ENCODE peak calls at places on chromosomes 1 and 21, in ten cellular contexts. One of them, this sample, is unnamed.

GRCh38 chr1:177355575-177355974 is 184.8 kb downstream of the BRINP2 start:
- DNase-seq in choroid plexus epithelial cell: peak; percentile 52
- DNase-seq in CD8-positive, alpha-beta T cell: no peak
- DNase-seq in progenitor cell of endocrine pancreas: peak; percentile 12
- DNase-seq in stomach: peak; percentile 27
- DNase-seq in lower lobe of right lung: no peak
- DNase-seq in astrocyte of the cerebellum: peak; percentile 11
- DNase-seq in Caco-2: no peak
- DNase-seq in adrenal gland: peak; percentile 45
- DNase-seq in AG09319: no peak
- DNase-seq in this sample: peak; percentile 47

GRCh38 chr1:94608852-94609570 is 67.5 kb upstream of the F3 start:
- DNase-seq in choroid plexus epithelial cell: no peak
- DNase-seq in CD8-positive, alpha-beta T cell: no peak
- DNase-seq in progenitor cell of endocrine pancreas: no peak
- DNase-seq in stomach: no peak
- DNase-seq in lower lobe of right lung: no peak
- DNase-seq in astrocyte of the cerebellum: no peak
- DNase-seq in Caco-2: no peak
- DNase-seq in adrenal gland: no peak
- DNase-seq in AG09319: no peak
- DNase-seq in this sample: no peak

GRCh38 chr1:194295690-194296089 is 1109.3 kb upstream of the B3GALT2 start:
- DNase-seq in choroid plexus epithelial cell: peak; percentile 73
- DNase-seq in CD8-positive, alpha-beta T cell: peak; percentile 13
- DNase-seq in progenitor cell of endocrine pancreas: no peak
- DNase-seq in stomach: no peak
- DNase-seq in lower lobe of right lung: no peak
- DNase-seq in astrocyte of the cerebellum: peak; percentile 26
- DNase-seq in Caco-2: no peak
- DNase-seq in adrenal gland: no peak
- DNase-seq in AG09319: no peak
- DNase-seq in this sample: no peak

GRCh38 chr1:174262747-174263241 is 103.5 kb downstream of the RABGAP1L start:
- DNase-seq in choroid plexus epithelial cell: peak; percentile 83
- DNase-seq in CD8-positive, alpha-beta T cell: no peak
- DNase-seq in progenitor cell of endocrine pancreas: no peak
- DNase-seq in stomach: no peak
- DNase-seq in lower lobe of right lung: no peak
- DNase-seq in astrocyte of the cerebellum: peak; percentile 68
- DNase-seq in Caco-2: no peak
- DNase-seq in adrenal gland: no peak
- DNase-seq in AG09319: peak; percentile 35
- DNase-seq in this sample: peak; percentile 73

GRCh38 chr21:39319814-39320332 is 6.4 kb upstream of the BRWD1 start:
- DNase-seq in choroid plexus epithelial cell: no peak
- DNase-seq in CD8-positive, alpha-beta T cell: no peak
- DNase-seq in progenitor cell of endocrine pancreas: no peak
- DNase-seq in stomach: no peak
- DNase-seq in lower lobe of right lung: no peak
- DNase-seq in astrocyte of the cerebellum: no peak
- DNase-seq in Caco-2: no peak
- DNase-seq in adrenal gland: no peak
- DNase-seq in AG09319: no peak
- DNase-seq in this sample: peak; percentile 48

GRCh38 chr1:67355745-67356424 is 48.2 kb downstream of the IL12RB2 start:
- DNase-seq in choroid plexus epithelial cell: peak; percentile 42
- DNase-seq in CD8-positive, alpha-beta T cell: no peak
- DNase-seq in progenitor cell of endocrine pancreas: no peak
- DNase-seq in stomach: no peak
- DNase-seq in lower lobe of right lung: no peak
- DNase-seq in astrocyte of the cerebellum: peak; percentile 90
- DNase-seq in Caco-2: no peak
- DNase-seq in adrenal gland: no peak
- DNase-seq in AG09319: peak; percentile 19
- DNase-seq in this sample: peak; percentile 80

GRCh38 chr1:191711961-191712360 is 446.3 kb upstream of the RGS18 start:
- DNase-seq in choroid plexus epithelial cell: no peak
- DNase-seq in CD8-positive, alpha-beta T cell: no peak
- DNase-seq in progenitor cell of endocrine pancreas: no peak
- DNase-seq in stomach: no peak
- DNase-seq in lower lobe of right lung: no peak
- DNase-seq in astrocyte of the cerebellum: no peak
- DNase-seq in Caco-2: no peak
- DNase-seq in adrenal gland: no peak
- DNase-seq in AG09319: no peak
- DNase-seq in this sample: no peak

GRCh38 chr1:219917851-219918466 is 10.4 kb downstream of the SLC30A10 start:
- DNase-seq in choroid plexus epithelial cell: peak; percentile 16
- DNase-seq in CD8-positive, alpha-beta T cell: no peak
- DNase-seq in progenitor cell of endocrine pancreas: no peak
- DNase-seq in stomach: no peak
- DNase-seq in lower lobe of right lung: no peak
- DNase-seq in astrocyte of the cerebellum: no peak
- DNase-seq in Caco-2: no peak
- DNase-seq in adrenal gland: no peak
- DNase-seq in AG09319: no peak
- DNase-seq in this sample: peak; percentile 31

DNA sequence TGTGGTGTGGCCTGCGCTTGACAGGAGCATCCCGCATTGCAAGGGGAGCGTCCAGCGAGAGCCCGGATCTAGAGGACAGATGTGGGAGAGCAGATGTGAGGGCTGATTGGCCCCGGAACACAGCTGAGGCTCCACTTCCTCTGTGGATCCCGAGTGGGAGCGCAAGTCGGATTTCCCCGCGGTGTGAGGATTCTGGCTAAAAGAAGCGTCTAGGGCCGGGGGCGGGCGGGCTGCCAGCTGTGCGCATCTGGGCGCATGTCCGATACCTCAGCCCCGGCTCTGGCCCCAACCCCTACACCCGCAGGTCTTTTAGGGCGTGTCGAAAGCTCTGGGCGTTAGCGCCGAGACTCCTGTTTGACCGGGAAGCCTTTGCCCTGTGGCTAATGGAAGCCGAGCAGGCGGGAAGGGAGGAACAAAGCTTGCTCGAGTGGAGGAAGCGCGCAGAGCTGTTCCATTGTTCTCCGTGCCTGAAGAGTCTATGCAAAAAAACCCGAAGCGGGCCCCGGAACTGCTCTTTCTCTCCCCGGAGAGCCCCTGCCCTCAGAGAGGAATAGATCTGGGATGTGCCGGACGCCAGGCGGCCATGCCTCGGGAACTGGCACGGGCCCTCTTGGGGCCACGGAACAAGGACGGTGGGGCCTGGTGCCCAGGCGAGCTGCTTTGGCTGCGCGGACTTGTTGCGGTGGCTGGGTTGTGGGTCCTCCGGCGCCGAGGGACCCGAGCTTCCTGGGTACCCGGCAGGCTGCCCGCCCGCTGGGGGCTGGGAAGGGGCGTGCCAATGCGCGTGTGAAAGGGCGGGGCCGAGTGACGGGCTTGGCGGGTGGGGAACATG is 111.1 kb downstream of the NAV1 start:
- DNase-seq in choroid plexus epithelial cell: peak; percentile 84
- DNase-seq in CD8-positive, alpha-beta T cell: no peak
- DNase-seq in progenitor cell of endocrine pancreas: peak; percentile 52
- DNase-seq in stomach: peak; percentile 89
- DNase-seq in lower lobe of right lung: peak; percentile 83
- DNase-seq in astrocyte of the cerebellum: no peak
- DNase-seq in Caco-2: peak; percentile 72
- DNase-seq in adrenal gland: peak; percentile 44
- DNase-seq in AG09319: peak; percentile 65
- DNase-seq in this sample: peak; percentile 77
- TF ChIP-seq CTCF in choroid plexus epithelial cell: peak; percentile 8
- TF ChIP-seq CTCF in CD8-positive, alpha-beta T cell: no peak
- TF ChIP-seq CTCF in progenitor cell of endocrine pancreas: no peak
- TF ChIP-seq CTCF in stomach: no peak
- TF ChIP-seq CTCF in lower lobe of right lung: no peak
- TF ChIP-seq CTCF in astrocyte of the cerebellum: no peak
- TF ChIP-seq CTCF in Caco-2: no peak
- TF ChIP-seq CTCF in adrenal gland: no peak
- TF ChIP-seq CTCF in AG09319: no peak
- TF ChIP-seq CTCF in this sample: no peak

DNA sequence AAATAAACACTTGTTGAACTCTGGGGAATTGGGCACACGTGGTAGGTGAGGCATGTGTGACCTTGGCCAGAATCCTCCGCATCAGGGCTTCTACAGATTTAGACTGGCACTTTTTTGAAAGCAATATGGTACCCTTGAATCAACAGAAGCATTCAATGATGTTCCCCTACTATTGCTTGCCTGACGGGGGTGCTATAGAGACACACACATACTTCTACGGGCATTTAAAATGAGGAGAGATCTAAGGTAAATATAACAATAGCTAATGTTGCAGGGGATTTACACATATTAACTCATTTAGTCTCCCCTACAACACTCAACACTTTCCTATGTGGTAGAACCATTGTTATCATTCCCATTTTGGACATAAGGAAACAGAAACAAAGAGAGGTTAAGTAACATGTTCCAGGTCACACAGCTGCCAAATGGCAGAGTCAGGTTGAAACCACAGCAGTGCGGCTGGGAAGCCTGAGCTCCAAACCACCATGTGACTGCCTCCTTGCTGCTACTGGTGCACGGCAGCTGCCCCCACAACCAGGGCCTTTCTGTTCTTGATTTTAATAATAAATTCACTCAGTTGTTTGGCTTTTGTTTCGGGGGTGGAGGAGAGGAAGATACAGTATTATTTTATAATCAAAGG is 147.4 kb downstream of the ZNF281 start:
- DNase-seq in choroid plexus epithelial cell: no peak
- DNase-seq in CD8-positive, alpha-beta T cell: no peak
- DNase-seq in progenitor cell of endocrine pancreas: no peak
- DNase-seq in stomach: no peak
- DNase-seq in lower lobe of right lung: no peak
- DNase-seq in astrocyte of the cerebellum: no peak
- DNase-seq in Caco-2: no peak
- DNase-seq in adrenal gland: no peak
- DNase-seq in AG09319: no peak
- DNase-seq in this sample: no peak
- TF ChIP-seq CTCF in choroid plexus epithelial cell: no peak
- TF ChIP-seq CTCF in CD8-positive, alpha-beta T cell: no peak
- TF ChIP-seq CTCF in progenitor cell of endocrine pancreas: no peak
- TF ChIP-seq CTCF in stomach: no peak
- TF ChIP-seq CTCF in lower lobe of right lung: no peak
- TF ChIP-seq CTCF in astrocyte of the cerebellum: no peak
- TF ChIP-seq CTCF in Caco-2: no peak
- TF ChIP-seq CTCF in adrenal gland: no peak
- TF ChIP-seq CTCF in AG09319: no peak
- TF ChIP-seq CTCF in this sample: no peak

DNA sequence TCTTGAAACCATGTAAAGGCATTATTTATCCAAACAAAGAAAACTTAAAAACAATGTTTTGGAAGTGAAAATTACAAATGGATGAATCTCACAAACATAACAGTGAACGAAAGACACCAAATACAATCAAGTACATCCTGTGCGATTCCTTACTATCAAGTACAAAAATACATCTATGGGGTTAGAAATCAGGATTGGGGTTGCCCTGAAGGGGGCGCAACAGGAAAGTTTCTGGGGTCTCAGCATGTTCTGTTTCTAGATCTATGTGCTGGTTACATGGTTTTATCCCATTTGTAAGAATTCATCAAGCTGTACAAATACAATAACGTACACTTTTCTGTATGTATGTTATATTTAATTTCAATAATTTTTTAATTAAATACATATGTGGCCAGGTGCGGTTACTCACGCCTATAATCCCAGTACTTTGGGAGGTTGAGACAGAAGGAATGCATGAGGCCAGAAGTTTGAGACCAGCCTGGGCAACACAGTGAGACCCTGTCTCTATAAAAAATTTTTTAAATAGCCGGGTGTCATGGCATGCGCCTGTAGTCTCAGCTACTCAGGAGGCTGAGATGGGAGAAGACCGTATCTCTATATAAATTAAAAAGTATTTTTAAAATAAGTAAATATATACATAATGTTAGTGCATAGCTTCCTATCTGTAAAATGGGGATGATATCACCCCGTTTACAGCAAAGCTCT is 121.5 kb upstream of the SOD1 start:
- DNase-seq in choroid plexus epithelial cell: no peak
- DNase-seq in CD8-positive, alpha-beta T cell: no peak
- DNase-seq in progenitor cell of endocrine pancreas: no peak
- DNase-seq in stomach: no peak
- DNase-seq in lower lobe of right lung: no peak
- DNase-seq in astrocyte of the cerebellum: no peak
- DNase-seq in Caco-2: no peak
- DNase-seq in adrenal gland: no peak
- DNase-seq in AG09319: no peak
- DNase-seq in this sample: no peak
- TF ChIP-seq CTCF in choroid plexus epithelial cell: peak; percentile 35
- TF ChIP-seq CTCF in CD8-positive, alpha-beta T cell: no peak
- TF ChIP-seq CTCF in progenitor cell of endocrine pancreas: peak; percentile 31
- TF ChIP-seq CTCF in stomach: no peak
- TF ChIP-seq CTCF in lower lobe of right lung: no peak
- TF ChIP-seq CTCF in astrocyte of the cerebellum: no peak
- TF ChIP-seq CTCF in Caco-2: no peak
- TF ChIP-seq CTCF in adrenal gland: no peak
- TF ChIP-seq CTCF in AG09319: no peak
- TF ChIP-seq CTCF in this sample: no peak

GRCh38 chr21:45509566-45510465 is 32.4 kb downstream of the SLC19A1 start:
- DNase-seq in choroid plexus epithelial cell: no peak
- DNase-seq in CD8-positive, alpha-beta T cell: no peak
- DNase-seq in progenitor cell of endocrine pancreas: no peak
- DNase-seq in stomach: no peak
- DNase-seq in lower lobe of right lung: peak; percentile 46
- DNase-seq in astrocyte of the cerebellum: no peak
- DNase-seq in Caco-2: peak; percentile 37
- DNase-seq in adrenal gland: no peak
- DNase-seq in AG09319: no peak
- DNase-seq in this sample: no peak
- TF ChIP-seq CTCF in choroid plexus epithelial cell: no peak
- TF ChIP-seq CTCF in CD8-positive, alpha-beta T cell: no peak
- TF ChIP-seq CTCF in progenitor cell of endocrine pancreas: peak; percentile 28
- TF ChIP-seq CTCF in stomach: no peak
- TF ChIP-seq CTCF in lower lobe of right lung: no peak
- TF ChIP-seq CTCF in astrocyte of the cerebellum: no peak
- TF ChIP-seq CTCF in Caco-2: no peak
- TF ChIP-seq CTCF in adrenal gland: peak; percentile 8
- TF ChIP-seq CTCF in AG09319: no peak
- TF ChIP-seq CTCF in this sample: no peak